ENCODE peak calls at places on chromosome 20, in seven cellular contexts. A, S, U, J, K, W and Z are unnamed samples.

GRCh38 chr20:9330151-9330550 is 184.2 kb upstream of the LAMP5 start:
- DNase-seq in A (no peak), S (no peak), U (peak), J (no peak), K (no peak), W (no peak), Z (no peak)

GRCh38 chr20:44909872-44910689 is at the start of gene PABPC1L:
- DNase-seq in A (peak), S (peak), U (peak), J (peak), K (peak), W (no peak), Z (peak)

GRCh38 chr20:63314015-63314471 is 21.1 kb downstream of the COL20A1 start:
- DNase-seq in A (no peak), S (no peak), U (no peak), J (no peak), K (no peak), W (no peak), Z (no peak)

GRCh38 chr20:33370296-33370695 is 31.0 kb downstream of the CDK5RAP1 start:
- DNase-seq in A (no peak), S (no peak), U (peak), J (no peak), K (no peak), W (no peak), Z (no peak)

GRCh38 chr20:10696650-10697049 is 22.9 kb upstream of the JAG1 start:
- DNase-seq in A (no peak), S (no peak), U (no peak), J (peak), K (no peak), W (no peak), Z (no peak)

GRCh38 chr20:25254986-25255680 is 7.2 kb downstream of the PYGB start:
- DNase-seq in A (no peak), S (no peak), U (peak), J (no peak), K (no peak), W (no peak), Z (no peak)

GRCh38 chr20:37575884-37576283 is 48.2 kb upstream of the BLCAP start:
- DNase-seq in A (no peak), S (no peak), U (no peak), J (peak), K (no peak), W (no peak), Z (no peak)

GRCh38 chr20:39107741-39108140 is 145.6 kb downstream of the DHX35 start:
- DNase-seq in A (no peak), S (no peak), U (no peak), J (no peak), K (peak), W (no peak), Z (peak)

GRCh38 chr20:17273711-17274110 is 46.9 kb downstream of the PCSK2 start:
- DNase-seq in A (no peak), S (no peak), U (no peak), J (no peak), K (no peak), W (no peak), Z (no peak)

GRCh38 chr20:6819599-6819998 is 52.1 kb downstream of the BMP2 start:
- DNase-seq in A (no peak), S (no peak), U (peak), J (no peak), K (peak), W (no peak), Z (peak)

GRCh38 chr20:8331740-8332412 is 199.8 kb downstream of the PLCB1 start:
- DNase-seq in A (peak), S (peak), U (no peak), J (no peak), K (peak), W (no peak), Z (no peak)

GRCh38 chr20:64131406-64131805 is 24.0 kb upstream of the NPBWR2 start:
- DNase-seq in A (no peak), S (no peak), U (no peak), J (peak), K (peak), W (no peak), Z (no peak)

GRCh38 chr20:47358672-47359532 is 2.4 kb upstream of the ZMYND8 start:
- DNase-seq in A (peak), S (peak), U (peak), J (peak), K (peak), W (peak), Z (peak)

GRCh38 chr20:47356526-47357295 is at the start of gene ZMYND8:
- DNase-seq in A (peak), S (peak), U (peak), J (peak), K (peak), W (peak), Z (peak)

GRCh38 chr20:47357296-47358051 is 975 bp upstream of the ZMYND8 start:
- DNase-seq in A (peak), S (peak), U (peak), J (peak), K (peak), W (no peak), Z (peak)

GRCh38 chr20:47359533-47360206 is 3.2 kb upstream of the ZMYND8 start:
- DNase-seq in A (no peak), S (no peak), U (no peak), J (no peak), K (no peak), W (no peak), Z (no peak)

DNA sequence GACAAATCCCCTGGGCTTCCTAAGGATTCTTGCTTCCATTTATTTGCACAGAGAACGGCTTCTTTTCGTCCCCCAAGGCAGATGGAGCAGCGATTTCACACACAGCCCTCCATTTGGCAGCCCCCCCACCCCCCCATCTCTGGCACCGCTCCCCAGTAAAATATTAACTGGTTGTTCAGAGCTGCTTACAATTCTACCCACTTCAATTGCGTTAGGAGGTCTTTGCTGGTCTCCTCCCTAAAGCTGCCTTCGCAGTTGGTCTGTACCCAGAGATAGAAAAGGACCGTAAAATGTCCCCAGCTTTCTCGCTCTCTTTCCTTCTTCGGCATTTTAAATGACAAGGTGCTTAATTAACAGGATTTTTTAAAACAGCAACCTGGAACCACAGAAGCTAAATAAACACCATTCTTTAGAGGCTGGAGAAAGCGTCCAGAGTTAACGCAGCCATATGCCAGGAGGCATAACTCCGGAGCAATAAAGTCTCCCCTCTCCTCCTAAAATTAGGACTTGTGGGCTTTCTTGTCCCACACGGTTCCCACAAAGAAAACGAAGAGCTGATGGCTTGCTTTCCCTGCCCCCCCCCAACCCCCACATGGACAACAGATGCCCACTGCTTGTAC is 1.7 kb upstream of the ZMYND8 start:
- DNase-seq in A (no peak), S (no peak), U (no peak), J (no peak), K (no peak), W (no peak), Z (no peak)
- H3K4me3 ChIP-seq in A (no peak), S (no peak), U (no peak), J (peak), K (peak), W (no peak), Z (no peak)

GRCh38 chr20:15317546-15318242 is 980.3 kb upstream of the FLRT3 start:
- DNase-seq in A (no peak), S (no peak), U (no peak), J (peak), K (no peak), W (no peak), Z (no peak)

GRCh38 chr20:15319444-15319843 is 982.0 kb upstream of the FLRT3 start:
- DNase-seq in A (no peak), S (no peak), U (no peak), J (peak), K (no peak), W (no peak), Z (no peak)

GRCh38 chr20:15320941-15321340 is 983.5 kb upstream of the FLRT3 start:
- DNase-seq in A (no peak), S (no peak), U (no peak), J (no peak), K (peak), W (no peak), Z (no peak)

GRCh38 chr20:15316556-15316955 is 979.1 kb upstream of the FLRT3 start:
- DNase-seq in A (no peak), S (no peak), U (no peak), J (peak), K (no peak), W (no peak), Z (no peak)

DNA sequence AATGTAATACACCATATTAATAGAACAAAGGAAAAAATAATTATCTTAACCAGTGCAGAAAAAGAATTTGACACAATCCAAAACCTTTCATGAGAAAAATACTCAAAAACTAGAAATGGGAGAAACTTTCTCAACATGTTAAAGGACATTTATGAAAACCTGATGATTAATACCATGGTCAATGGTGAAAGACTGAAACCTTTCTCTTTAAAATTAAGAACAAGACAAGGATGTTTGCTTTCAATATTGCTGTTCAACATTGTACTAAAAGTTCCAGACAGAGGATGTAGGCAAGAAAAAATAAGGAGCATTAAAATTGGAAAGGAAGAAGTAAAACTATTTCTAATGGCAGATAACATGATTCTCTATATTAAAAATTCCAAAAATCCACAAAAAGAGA is 981.3 kb upstream of the FLRT3 start:
- DNase-seq in A (no peak), S (no peak), U (no peak), J (peak), K (no peak), W (no peak), Z (no peak)
- H3K4me3 ChIP-seq in A (no peak), S (no peak), U (no peak), J (peak), K (no peak), W (no peak), Z (no peak)

GRCh38 chr20:2238601-2239000 is 57.2 kb upstream of the TGM3 start:
- DNase-seq in A (no peak), S (no peak), U (no peak), J (no peak), K (no peak), W (no peak), Z (no peak)

GRCh38 chr20:2234788-2235187 is 61.0 kb upstream of the TGM3 start:
- DNase-seq in A (no peak), S (no peak), U (no peak), J (no peak), K (no peak), W (no peak), Z (no peak)

GRCh38 chr20:2236266-2236665 is 59.5 kb upstream of the TGM3 start:
- DNase-seq in A (no peak), S (no peak), U (no peak), J (no peak), K (no peak), W (no peak), Z (peak)

GRCh38 chr20:2240835-2241234 is 55.0 kb upstream of the TGM3 start:
- DNase-seq in A (no peak), S (no peak), U (no peak), J (no peak), K (no peak), W (no peak), Z (no peak)

GRCh38 chr20:2237059-2237458 is 58.7 kb upstream of the TGM3 start:
- DNase-seq in A (peak), S (no peak), U (peak), J (no peak), K (peak), W (peak), Z (peak)
- H3K4me3 ChIP-seq in A (no peak), S (no peak), U (no peak), J (no peak), K (no peak), W (no peak), Z (no peak)

DNA sequence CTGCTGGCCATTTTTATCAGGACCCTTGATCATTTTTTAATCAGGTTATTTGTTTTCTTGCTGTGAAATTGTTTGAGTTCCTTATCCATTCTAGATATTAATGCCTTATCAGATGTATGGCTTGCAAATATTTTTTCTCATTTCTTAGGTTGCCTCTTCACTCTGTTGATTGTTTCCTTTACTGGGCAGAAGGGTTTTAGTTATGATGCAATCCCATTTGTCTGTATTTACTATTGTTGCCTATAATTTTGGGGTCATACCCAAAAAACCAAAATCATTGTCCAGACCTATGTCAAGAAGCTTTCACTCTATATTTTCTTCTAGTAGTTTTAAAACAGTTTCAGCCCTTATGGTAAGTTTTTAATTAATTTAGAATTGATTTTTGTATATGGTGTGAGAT is 172.5 kb downstream of the SLC24A3 start:
- DNase-seq in A (no peak), S (no peak), U (no peak), J (no peak), K (no peak), W (no peak), Z (no peak)
- H3K4me3 ChIP-seq in A (no peak), S (no peak), U (no peak), J (no peak), K (no peak), W (no peak), Z (no peak)